ENCODE peak calls at places on chromosomes 11 and 22, in four cellular contexts. One of them, this sample, is unnamed. For H3K36me3 and H3K9me3, the result is how much of the 10 kb centered on the place peaks cover.

GRCh38 chr22:16601437-16602223 is 9.0 kb upstream of the CCT8L2 start:
- DNase-seq in transverse colon: no peak
- DNase-seq in DND-41: peak
- DNase-seq in tibial artery: no peak
- DNase-seq in this sample: no peak

GRCh38 chr11:123616505-123617198 is 37.8 kb downstream of the SCN3B start:
- DNase-seq in transverse colon: peak
- DNase-seq in DND-41: no peak
- DNase-seq in tibial artery: no peak
- DNase-seq in this sample: no peak

GRCh38 chr11:70322653-70323052 is 52.2 kb downstream of the PPFIA1 start:
- DNase-seq in transverse colon: no peak
- DNase-seq in DND-41: no peak
- DNase-seq in tibial artery: no peak
- DNase-seq in this sample: no peak

GRCh38 chr11:10899542-10899830 is 41.6 kb upstream of the ZBED5 start:
- DNase-seq in transverse colon: peak
- DNase-seq in DND-41: no peak
- DNase-seq in tibial artery: peak
- DNase-seq in this sample: peak

GRCh38 chr11:105960252-105961245 is 61.5 kb downstream of the MSANTD4 start:
- DNase-seq in transverse colon: no peak
- DNase-seq in DND-41: no peak
- DNase-seq in tibial artery: no peak
- DNase-seq in this sample: no peak

GRCh38 chr11:69553416-69554357 is 72.2 kb downstream of the LINC01488 start:
- DNase-seq in transverse colon: no peak
- DNase-seq in DND-41: no peak
- DNase-seq in tibial artery: peak
- DNase-seq in this sample: no peak

GRCh38 chr11:68469122-68469521 is 8.6 kb downstream of the PPP6R3 start:
- DNase-seq in transverse colon: no peak
- DNase-seq in DND-41: no peak
- DNase-seq in tibial artery: no peak
- DNase-seq in this sample: no peak

GRCh38 chr22:20015187-20015625 is 1.4 kb downstream of the ARVCF start:
- DNase-seq in transverse colon: no peak
- DNase-seq in DND-41: no peak
- DNase-seq in tibial artery: no peak
- DNase-seq in this sample: no peak

GRCh38 chr11:107689317-107690202 is 22.3 kb downstream of the SLN start:
- DNase-seq in transverse colon: peak
- DNase-seq in DND-41: peak
- DNase-seq in tibial artery: no peak
- DNase-seq in this sample: peak

GRCh38 chr11:63920126-63920869 is 3.3 kb upstream of the RCOR2 start:
- DNase-seq in transverse colon: peak
- DNase-seq in DND-41: no peak
- DNase-seq in tibial artery: peak
- DNase-seq in this sample: no peak

GRCh38 chr11:133787379-133788103 is 57.8 kb downstream of the SPATA19 start:
- DNase-seq in transverse colon: peak
- DNase-seq in DND-41: no peak
- DNase-seq in tibial artery: no peak
- DNase-seq in this sample: no peak

GRCh38 chr11:70595452-70595851 is 197.1 kb downstream of the CTTN start:
- DNase-seq in transverse colon: no peak
- DNase-seq in DND-41: no peak
- DNase-seq in tibial artery: no peak
- DNase-seq in this sample: no peak

GRCh38 chr11:119024430-119025098 is 6.0 kb downstream of the TRAPPC4 start:
- DNase-seq in transverse colon: no peak
- DNase-seq in DND-41: no peak
- DNase-seq in tibial artery: no peak
- DNase-seq in this sample: no peak
- H3K36me3 ChIP-seq in transverse colon: under half
- H3K36me3 ChIP-seq in DND-41: half or more
- H3K36me3 ChIP-seq in tibial artery: under half
- H3K36me3 ChIP-seq in this sample: under half

GRCh38 chr11:91133361-91133760 is 910.5 kb upstream of the CHORDC1 start:
- DNase-seq in transverse colon: no peak
- DNase-seq in DND-41: no peak
- DNase-seq in tibial artery: no peak
- DNase-seq in this sample: no peak

GRCh38 chr11:91141655-91142054 is 918.8 kb upstream of the CHORDC1 start:
- DNase-seq in transverse colon: no peak
- DNase-seq in DND-41: no peak
- DNase-seq in tibial artery: no peak
- DNase-seq in this sample: no peak

DNA sequence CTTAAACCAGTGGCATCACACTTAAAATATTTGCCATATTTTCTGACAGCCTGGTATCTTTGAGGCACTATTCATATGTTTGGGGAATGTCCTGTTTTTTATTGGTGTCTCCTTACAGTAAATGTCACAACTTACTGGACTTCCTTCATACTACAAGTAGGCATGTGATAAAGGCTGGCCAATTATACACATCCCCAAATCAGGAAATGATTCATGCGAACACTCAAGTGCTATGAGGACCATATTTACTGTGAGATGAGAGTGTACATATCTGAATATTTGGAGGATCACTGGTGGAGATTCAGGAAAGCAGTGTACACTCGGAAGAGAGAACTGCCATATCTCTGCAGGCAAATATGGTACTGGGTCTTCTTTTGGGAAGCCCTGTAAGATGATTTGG is 913.8 kb upstream of the CHORDC1 start:
- DNase-seq in transverse colon: no peak
- DNase-seq in DND-41: no peak
- DNase-seq in tibial artery: no peak
- DNase-seq in this sample: no peak
- H3K4me3 ChIP-seq in transverse colon: no peak
- H3K4me3 ChIP-seq in DND-41: no peak
- H3K4me3 ChIP-seq in tibial artery: no peak
- H3K4me3 ChIP-seq in this sample: no peak

DNA sequence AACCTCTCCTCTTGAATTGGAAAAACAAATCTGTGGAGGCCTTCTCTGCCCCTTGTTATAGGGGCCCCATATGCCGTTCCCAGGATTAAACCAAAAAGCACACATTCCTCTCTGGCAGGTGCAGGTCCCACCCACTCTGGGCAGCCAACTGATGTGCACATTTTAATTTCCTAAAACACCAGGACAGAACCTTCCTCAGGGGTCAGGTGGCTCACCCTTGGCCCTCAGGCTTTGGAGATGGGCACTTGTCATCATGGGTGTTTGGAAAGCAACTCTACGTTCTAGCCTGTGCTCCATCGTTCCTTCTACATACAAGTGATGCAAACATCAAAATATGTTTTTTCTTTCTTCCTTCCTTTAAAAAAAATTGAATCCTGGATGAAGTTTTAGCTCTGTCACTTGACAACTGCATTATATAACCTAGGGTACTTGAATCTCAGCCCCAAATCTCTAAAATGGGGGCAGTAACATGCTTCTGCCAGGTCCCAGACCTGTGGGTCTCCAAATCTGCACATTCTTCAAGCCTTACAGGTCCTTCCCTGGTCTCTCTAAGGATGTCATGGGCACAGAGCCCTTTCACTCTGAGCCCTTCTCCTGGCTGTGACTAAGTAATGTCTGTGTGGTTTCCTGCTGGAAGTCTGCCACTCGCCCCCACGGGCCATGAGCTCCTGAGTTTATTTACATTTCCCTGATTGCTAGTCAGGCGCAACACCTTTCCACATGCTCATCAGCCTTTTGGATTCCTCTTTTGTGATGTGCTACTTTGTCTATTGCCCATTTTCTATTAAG is 43.8 kb downstream of the KCNQ1OT1 start:
- DNase-seq in transverse colon: no peak
- DNase-seq in DND-41: no peak
- DNase-seq in tibial artery: no peak
- DNase-seq in this sample: no peak
- H3K9me3 ChIP-seq in transverse colon: under half
- H3K9me3 ChIP-seq in DND-41: under half
- H3K9me3 ChIP-seq in tibial artery: under half
- H3K9me3 ChIP-seq in this sample: under half

GRCh38 chr11:117017456-117017855 is 80.8 kb downstream of the SIK3 start:
- DNase-seq in transverse colon: no peak
- DNase-seq in DND-41: no peak
- DNase-seq in tibial artery: no peak
- DNase-seq in this sample: no peak

GRCh38 chr11:117016747-117017146 is 81.5 kb downstream of the SIK3 start:
- DNase-seq in transverse colon: no peak
- DNase-seq in DND-41: no peak
- DNase-seq in tibial artery: no peak
- DNase-seq in this sample: no peak

GRCh38 chr11:117020287-117020686 is 77.9 kb downstream of the SIK3 start:
- DNase-seq in transverse colon: peak
- DNase-seq in DND-41: no peak
- DNase-seq in tibial artery: no peak
- DNase-seq in this sample: no peak

GRCh38 chr11:117019871-117020270 is 78.4 kb downstream of the SIK3 start:
- DNase-seq in transverse colon: no peak
- DNase-seq in DND-41: no peak
- DNase-seq in tibial artery: no peak
- DNase-seq in this sample: no peak

DNA sequence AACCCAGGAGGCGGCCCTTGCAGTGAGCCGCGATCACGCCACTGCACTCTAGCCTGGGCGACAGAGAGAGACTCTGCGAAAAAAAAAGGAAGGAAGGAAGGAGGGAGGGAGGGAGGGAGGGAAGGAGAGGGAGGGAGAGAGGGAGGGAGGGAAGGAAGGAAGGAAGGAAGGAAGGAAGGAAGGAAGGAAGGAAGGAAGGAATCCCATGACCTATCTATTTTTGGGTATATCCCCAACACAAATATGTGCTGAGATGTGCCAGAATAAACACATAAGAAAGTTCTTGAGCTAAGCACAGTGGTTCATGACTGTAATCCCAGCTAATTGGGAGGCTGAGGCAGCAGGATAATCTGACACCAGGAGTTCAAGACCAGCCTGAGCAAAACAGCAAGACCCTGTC is 82.0 kb downstream of the SIK3 start:
- DNase-seq in transverse colon: no peak
- DNase-seq in DND-41: no peak
- DNase-seq in tibial artery: no peak
- DNase-seq in this sample: no peak
- H3K36me3 ChIP-seq in transverse colon: under half
- H3K36me3 ChIP-seq in DND-41: under half
- H3K36me3 ChIP-seq in tibial artery: under half
- H3K36me3 ChIP-seq in this sample: under half

GRCh38 chr11:20363149-20363499 is 390 bp upstream of the HTATIP2 start:
- DNase-seq in transverse colon: no peak
- DNase-seq in DND-41: no peak
- DNase-seq in tibial artery: no peak
- DNase-seq in this sample: no peak

GRCh38 chr11:20362481-20362880 is 1.0 kb upstream of the HTATIP2 start:
- DNase-seq in transverse colon: no peak
- DNase-seq in DND-41: no peak
- DNase-seq in tibial artery: no peak
- DNase-seq in this sample: no peak

GRCh38 chr11:20364412-20364792 is 888 bp downstream of the HTATIP2 start:
- DNase-seq in transverse colon: peak
- DNase-seq in DND-41: no peak
- DNase-seq in tibial artery: no peak
- DNase-seq in this sample: no peak

GRCh38 chr11:20360650-20361049 is 2.9 kb upstream of the HTATIP2 start:
- DNase-seq in transverse colon: peak
- DNase-seq in DND-41: peak
- DNase-seq in tibial artery: no peak
- DNase-seq in this sample: peak

GRCh38 chr11:20363500-20364411 is at the start of gene HTATIP2:
- DNase-seq in transverse colon: peak
- DNase-seq in DND-41: no peak
- DNase-seq in tibial artery: peak
- DNase-seq in this sample: peak
- H3K4me3 ChIP-seq in transverse colon: peak
- H3K4me3 ChIP-seq in DND-41: no peak
- H3K4me3 ChIP-seq in tibial artery: peak
- H3K4me3 ChIP-seq in this sample: peak

GRCh38 chr22:49012695-49013094 is 815.0 kb downstream of the BRD1 start:
- DNase-seq in transverse colon: no peak
- DNase-seq in DND-41: no peak
- DNase-seq in tibial artery: peak
- DNase-seq in this sample: no peak
- H3K9me3 ChIP-seq in transverse colon: under half
- H3K9me3 ChIP-seq in DND-41: under half
- H3K9me3 ChIP-seq in tibial artery: under half
- H3K9me3 ChIP-seq in this sample: under half

GRCh38 chr22:43393132-43393844 is 18.5 kb upstream of the MPPED1 start:
- DNase-seq in transverse colon: no peak
- DNase-seq in DND-41: no peak
- DNase-seq in tibial artery: no peak
- DNase-seq in this sample: no peak
- H3K36me3 ChIP-seq in transverse colon: under half
- H3K36me3 ChIP-seq in DND-41: under half
- H3K36me3 ChIP-seq in tibial artery: under half
- H3K36me3 ChIP-seq in this sample: under half

GRCh38 chr11:67435031-67435726 is 2.3 kb downstream of the PTPRCAP start:
- DNase-seq in transverse colon: no peak
- DNase-seq in DND-41: no peak
- DNase-seq in tibial artery: no peak
- DNase-seq in this sample: no peak

GRCh38 chr11:67435727-67436458 is 1.6 kb downstream of the PTPRCAP start:
- DNase-seq in transverse colon: no peak
- DNase-seq in DND-41: no peak
- DNase-seq in tibial artery: peak
- DNase-seq in this sample: no peak

GRCh38 chr11:67434395-67434881 is 3.0 kb downstream of the PTPRCAP start:
- DNase-seq in transverse colon: no peak
- DNase-seq in DND-41: no peak
- DNase-seq in tibial artery: no peak
- DNase-seq in this sample: no peak

GRCh38 chr11:67432655-67433349 is 4.5 kb downstream of the RPS6KB2 start:
- DNase-seq in transverse colon: no peak
- DNase-seq in DND-41: no peak
- DNase-seq in tibial artery: no peak
- DNase-seq in this sample: no peak

GRCh38 chr11:67433536-67434394 is 3.7 kb downstream of the PTPRCAP start:
- DNase-seq in transverse colon: no peak
- DNase-seq in DND-41: no peak
- DNase-seq in tibial artery: no peak
- DNase-seq in this sample: no peak
- H3K4me3 ChIP-seq in transverse colon: no peak
- H3K4me3 ChIP-seq in DND-41: no peak
- H3K4me3 ChIP-seq in tibial artery: no peak
- H3K4me3 ChIP-seq in this sample: peak

DNA sequence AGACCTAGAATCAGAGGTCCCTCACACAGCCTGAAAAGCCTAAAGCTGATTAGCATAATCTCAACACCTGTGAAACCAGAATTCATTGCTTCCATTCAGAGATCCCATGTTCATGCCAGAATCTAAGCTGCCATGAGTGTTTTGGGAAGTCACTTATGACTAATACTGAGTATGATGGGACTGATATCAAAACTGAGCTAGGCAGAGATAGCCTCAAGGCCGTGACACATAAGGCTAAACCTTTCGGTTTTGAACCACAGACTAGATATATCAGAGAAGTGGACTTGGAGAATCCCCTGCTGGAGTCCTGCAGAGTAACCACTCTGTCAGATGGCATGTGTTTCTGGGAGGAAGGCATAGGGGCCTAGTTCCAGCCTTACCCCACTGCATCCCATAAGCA is 23.1 kb upstream of the GLYATL2 start:
- DNase-seq in transverse colon: no peak
- DNase-seq in DND-41: no peak
- DNase-seq in tibial artery: no peak
- DNase-seq in this sample: no peak
- H3K9me3 ChIP-seq in transverse colon: under half
- H3K9me3 ChIP-seq in DND-41: under half
- H3K9me3 ChIP-seq in tibial artery: under half
- H3K9me3 ChIP-seq in this sample: under half

This sample was measured in naive thymus-derived CD4-positive, alpha-beta T cell.